ENCODE peak calls at places on chromosomes 3 and 15, in eight cellular contexts. One of them, this sample, is unnamed.

GRCh38 chr3:157261000-157261399 is 101.1 kb upstream of the CCNL1 start:
- DNase-seq in sigmoid colon: no peak
- DNase-seq in transverse colon: no peak
- DNase-seq in GM12891: no peak
- DNase-seq in GM12878: no peak
- DNase-seq in endothelial cell of umbilical vein: no peak
- DNase-seq in K562: no peak
- DNase-seq in HL-60: no peak
- DNase-seq in this sample: no peak

GRCh38 chr15:101161656-101162055 is 90.2 kb downstream of the CHSY1 start:
- DNase-seq in endothelial cell of umbilical vein: no peak
- DNase-seq in GM12878: no peak
- DNase-seq in GM12891: no peak
- DNase-seq in K562: no peak
- DNase-seq in transverse colon: no peak
- DNase-seq in HL-60: no peak
- DNase-seq in sigmoid colon: peak
- DNase-seq in this sample: no peak

GRCh38 chr15:76011611-76012010 is 613 bp downstream of the NRG4 start:
- DNase-seq in GM12878: no peak
- DNase-seq in endothelial cell of umbilical vein: no peak
- DNase-seq in K562: no peak
- DNase-seq in transverse colon: no peak
- DNase-seq in HL-60: no peak
- DNase-seq in sigmoid colon: no peak
- DNase-seq in GM12891: no peak
- DNase-seq in this sample: no peak

GRCh38 chr3:74546426-74546825 is 68.0 kb downstream of the CNTN3 start:
- DNase-seq in GM12891: no peak
- DNase-seq in K562: no peak
- DNase-seq in endothelial cell of umbilical vein: no peak
- DNase-seq in GM12878: no peak
- DNase-seq in transverse colon: no peak
- DNase-seq in HL-60: no peak
- DNase-seq in sigmoid colon: no peak
- DNase-seq in this sample: no peak

GRCh38 chr3:59422312-59422711 is 372.5 kb upstream of the CFAP20DC start:
- DNase-seq in K562: no peak
- DNase-seq in endothelial cell of umbilical vein: no peak
- DNase-seq in GM12878: no peak
- DNase-seq in GM12891: no peak
- DNase-seq in HL-60: no peak
- DNase-seq in sigmoid colon: no peak
- DNase-seq in transverse colon: no peak
- DNase-seq in this sample: no peak

GRCh38 chr3:8336456-8336855 is 165.2 kb upstream of the LMCD1 start:
- DNase-seq in GM12891: no peak
- DNase-seq in sigmoid colon: no peak
- DNase-seq in endothelial cell of umbilical vein: no peak
- DNase-seq in K562: peak
- DNase-seq in HL-60: no peak
- DNase-seq in transverse colon: no peak
- DNase-seq in GM12878: no peak
- DNase-seq in this sample: no peak

GRCh38 chr3:39284457-39284881 is 4.6 kb upstream of the CX3CR1 start:
- DNase-seq in HL-60: no peak
- DNase-seq in GM12891: no peak
- DNase-seq in transverse colon: no peak
- DNase-seq in K562: peak
- DNase-seq in GM12878: no peak
- DNase-seq in endothelial cell of umbilical vein: no peak
- DNase-seq in sigmoid colon: no peak
- DNase-seq in this sample: no peak

GRCh38 chr15:28947241-28947674 is 61.5 kb downstream of the APBA2 start:
- DNase-seq in K562: no peak
- DNase-seq in GM12891: no peak
- DNase-seq in GM12878: no peak
- DNase-seq in HL-60: no peak
- DNase-seq in sigmoid colon: peak
- DNase-seq in transverse colon: no peak
- DNase-seq in endothelial cell of umbilical vein: no peak
- DNase-seq in this sample: no peak

GRCh38 chr15:41919954-41920538 is 26.2 kb upstream of the SPTBN5 start:
- DNase-seq in GM12891: no peak
- DNase-seq in endothelial cell of umbilical vein: peak
- DNase-seq in sigmoid colon: no peak
- DNase-seq in GM12878: no peak
- DNase-seq in K562: no peak
- DNase-seq in transverse colon: no peak
- DNase-seq in HL-60: no peak
- DNase-seq in this sample: no peak

GRCh38 chr3:135596563-135596962 is 369.0 kb upstream of the PPP2R3A start:
- DNase-seq in GM12878: no peak
- DNase-seq in transverse colon: no peak
- DNase-seq in GM12891: no peak
- DNase-seq in HL-60: no peak
- DNase-seq in K562: no peak
- DNase-seq in sigmoid colon: no peak
- DNase-seq in endothelial cell of umbilical vein: no peak
- DNase-seq in this sample: no peak

GRCh38 chr3:52090620-52091468 is 34.5 kb upstream of the DUSP7 start:
- DNase-seq in GM12878: no peak
- DNase-seq in sigmoid colon: peak
- DNase-seq in endothelial cell of umbilical vein: no peak
- DNase-seq in transverse colon: no peak
- DNase-seq in GM12891: no peak
- DNase-seq in HL-60: no peak
- DNase-seq in K562: no peak
- DNase-seq in this sample: no peak

GRCh38 chr3:4804161-4805058 is 174.8 kb upstream of the BHLHE40 start:
- DNase-seq in sigmoid colon: no peak
- DNase-seq in HL-60: no peak
- DNase-seq in endothelial cell of umbilical vein: no peak
- DNase-seq in GM12878: no peak
- DNase-seq in transverse colon: no peak
- DNase-seq in GM12891: no peak
- DNase-seq in K562: no peak
- DNase-seq in this sample: no peak

GRCh38 chr3:71252466-71252865 is 331.1 kb downstream of the FOXP1 start:
- DNase-seq in transverse colon: no peak
- DNase-seq in GM12878: no peak
- DNase-seq in endothelial cell of umbilical vein: no peak
- DNase-seq in K562: no peak
- DNase-seq in sigmoid colon: no peak
- DNase-seq in GM12891: no peak
- DNase-seq in HL-60: no peak
- DNase-seq in this sample: no peak

GRCh38 chr3:16132190-16132589 is 42.3 kb upstream of the GALNT15 start:
- DNase-seq in GM12891: no peak
- DNase-seq in endothelial cell of umbilical vein: no peak
- DNase-seq in HL-60: no peak
- DNase-seq in transverse colon: no peak
- DNase-seq in sigmoid colon: no peak
- DNase-seq in GM12878: no peak
- DNase-seq in K562: no peak
- DNase-seq in this sample: no peak

GRCh38 chr15:57946491-57947048 is 118.9 kb downstream of the ALDH1A2 start:
- DNase-seq in HL-60: no peak
- DNase-seq in GM12891: no peak
- DNase-seq in K562: no peak
- DNase-seq in GM12878: no peak
- DNase-seq in transverse colon: no peak
- DNase-seq in sigmoid colon: no peak
- DNase-seq in endothelial cell of umbilical vein: no peak
- DNase-seq in this sample: no peak

GRCh38 chr3:141840737-141841544 is 35.5 kb upstream of the ATP1B3 start:
- DNase-seq in sigmoid colon: no peak
- DNase-seq in endothelial cell of umbilical vein: peak
- DNase-seq in GM12891: no peak
- DNase-seq in GM12878: no peak
- DNase-seq in K562: no peak
- DNase-seq in HL-60: no peak
- DNase-seq in transverse colon: no peak
- DNase-seq in this sample: no peak

GRCh38 chr15:52651868-52652267 is 27.3 kb downstream of the ATOSA start:
- DNase-seq in GM12891: no peak
- DNase-seq in endothelial cell of umbilical vein: peak
- DNase-seq in K562: peak
- DNase-seq in HL-60: peak
- DNase-seq in GM12878: no peak
- DNase-seq in sigmoid colon: peak
- DNase-seq in transverse colon: peak
- DNase-seq in this sample: peak

DNA sequence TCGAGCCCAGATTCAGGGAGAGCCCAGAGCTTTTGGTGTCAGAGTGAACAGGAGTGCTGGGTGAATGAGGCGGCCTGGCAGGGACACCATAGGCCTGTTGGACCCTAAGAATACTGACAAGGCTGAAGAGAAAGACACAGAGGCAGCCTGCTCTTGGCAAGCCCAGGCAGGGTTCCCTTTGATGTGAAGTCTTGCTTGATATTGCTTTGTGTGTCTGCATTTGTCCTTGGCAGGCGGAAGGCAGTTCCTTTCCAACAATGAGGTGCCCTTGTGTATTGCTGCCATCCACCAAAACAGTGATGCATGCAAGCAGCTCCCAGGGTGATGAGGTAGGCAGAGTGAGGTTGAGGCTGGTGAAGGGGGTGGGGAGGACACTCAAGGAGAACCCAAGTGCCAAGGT is 152.7 kb upstream of the TSC22D2 start:
- DNase-seq in GM12878: no peak
- DNase-seq in transverse colon: no peak
- DNase-seq in GM12891: no peak
- DNase-seq in HL-60: no peak
- DNase-seq in sigmoid colon: peak
- DNase-seq in endothelial cell of umbilical vein: no peak
- DNase-seq in K562: no peak
- DNase-seq in this sample: no peak
- TF ChIP-seq POLR2AphosphoS5 in GM12878: no peak
- TF ChIP-seq POLR2AphosphoS5 in transverse colon: no peak
- TF ChIP-seq POLR2AphosphoS5 in GM12891: no peak
- TF ChIP-seq POLR2AphosphoS5 in HL-60: no peak
- TF ChIP-seq POLR2AphosphoS5 in sigmoid colon: peak
- TF ChIP-seq POLR2AphosphoS5 in endothelial cell of umbilical vein: no peak
- TF ChIP-seq POLR2AphosphoS5 in K562: no peak
- TF ChIP-seq POLR2AphosphoS5 in this sample: no peak

GRCh38 chr15:31175484-31175883 is 74.0 kb upstream of the TRPM1 start:
- DNase-seq in GM12891: no peak
- DNase-seq in endothelial cell of umbilical vein: no peak
- DNase-seq in transverse colon: no peak
- DNase-seq in sigmoid colon: no peak
- DNase-seq in K562: no peak
- DNase-seq in GM12878: no peak
- DNase-seq in HL-60: no peak
- DNase-seq in this sample: no peak

GRCh38 chr15:31177936-31178335 is 76.4 kb upstream of the TRPM1 start:
- DNase-seq in endothelial cell of umbilical vein: no peak
- DNase-seq in GM12878: no peak
- DNase-seq in K562: no peak
- DNase-seq in sigmoid colon: no peak
- DNase-seq in transverse colon: no peak
- DNase-seq in GM12891: no peak
- DNase-seq in HL-60: no peak
- DNase-seq in this sample: no peak

GRCh38 chr15:31178705-31179104 is 77.2 kb upstream of the TRPM1 start:
- DNase-seq in K562: no peak
- DNase-seq in endothelial cell of umbilical vein: no peak
- DNase-seq in transverse colon: no peak
- DNase-seq in GM12891: no peak
- DNase-seq in HL-60: no peak
- DNase-seq in GM12878: no peak
- DNase-seq in sigmoid colon: no peak
- DNase-seq in this sample: no peak

GRCh38 chr15:31173790-31174450 is 72.4 kb upstream of the TRPM1 start:
- DNase-seq in HL-60: no peak
- DNase-seq in endothelial cell of umbilical vein: no peak
- DNase-seq in sigmoid colon: no peak
- DNase-seq in GM12891: no peak
- DNase-seq in transverse colon: no peak
- DNase-seq in K562: no peak
- DNase-seq in GM12878: no peak
- DNase-seq in this sample: no peak

DNA sequence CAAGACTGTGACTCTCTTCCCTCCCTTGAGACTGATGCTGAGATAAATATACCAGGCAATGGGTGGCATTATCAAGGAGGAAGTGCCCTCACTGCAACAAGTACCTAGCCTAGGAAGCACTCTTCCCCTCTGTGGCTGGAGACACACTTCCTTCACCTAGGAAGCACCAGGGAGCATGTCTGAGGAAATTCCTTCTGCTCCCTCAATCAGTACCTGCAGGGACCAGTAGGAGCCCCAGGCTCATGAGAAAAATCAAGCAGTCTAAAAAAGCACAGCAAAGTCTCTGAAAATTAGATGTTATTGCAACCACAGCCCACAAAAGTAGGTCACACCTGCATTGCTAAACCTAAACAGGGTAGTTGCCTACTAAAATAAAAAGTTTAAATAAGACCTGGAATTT is 78.2 kb upstream of the TRPM1 start:
- DNase-seq in GM12878: no peak
- DNase-seq in sigmoid colon: no peak
- DNase-seq in GM12891: no peak
- DNase-seq in endothelial cell of umbilical vein: no peak
- DNase-seq in transverse colon: no peak
- DNase-seq in K562: no peak
- DNase-seq in HL-60: no peak
- DNase-seq in this sample: no peak
- TF ChIP-seq POLR2AphosphoS5 in GM12878: no peak
- TF ChIP-seq POLR2AphosphoS5 in sigmoid colon: no peak
- TF ChIP-seq POLR2AphosphoS5 in GM12891: no peak
- TF ChIP-seq POLR2AphosphoS5 in endothelial cell of umbilical vein: no peak
- TF ChIP-seq POLR2AphosphoS5 in transverse colon: no peak
- TF ChIP-seq POLR2AphosphoS5 in K562: no peak
- TF ChIP-seq POLR2AphosphoS5 in HL-60: no peak
- TF ChIP-seq POLR2AphosphoS5 in this sample: no peak

GRCh38 chr15:88246666-88247446 is 9.7 kb downstream of the NTRK3 start:
- DNase-seq in sigmoid colon: peak
- DNase-seq in HL-60: peak
- DNase-seq in GM12891: peak
- DNase-seq in K562: peak
- DNase-seq in transverse colon: peak
- DNase-seq in GM12878: no peak
- DNase-seq in endothelial cell of umbilical vein: peak
- DNase-seq in this sample: no peak
- TF ChIP-seq POLR2AphosphoS5 in sigmoid colon: no peak
- TF ChIP-seq POLR2AphosphoS5 in HL-60: no peak
- TF ChIP-seq POLR2AphosphoS5 in GM12891: no peak
- TF ChIP-seq POLR2AphosphoS5 in K562: no peak
- TF ChIP-seq POLR2AphosphoS5 in transverse colon: no peak
- TF ChIP-seq POLR2AphosphoS5 in GM12878: no peak
- TF ChIP-seq POLR2AphosphoS5 in endothelial cell of umbilical vein: no peak
- TF ChIP-seq POLR2AphosphoS5 in this sample: no peak

DNA sequence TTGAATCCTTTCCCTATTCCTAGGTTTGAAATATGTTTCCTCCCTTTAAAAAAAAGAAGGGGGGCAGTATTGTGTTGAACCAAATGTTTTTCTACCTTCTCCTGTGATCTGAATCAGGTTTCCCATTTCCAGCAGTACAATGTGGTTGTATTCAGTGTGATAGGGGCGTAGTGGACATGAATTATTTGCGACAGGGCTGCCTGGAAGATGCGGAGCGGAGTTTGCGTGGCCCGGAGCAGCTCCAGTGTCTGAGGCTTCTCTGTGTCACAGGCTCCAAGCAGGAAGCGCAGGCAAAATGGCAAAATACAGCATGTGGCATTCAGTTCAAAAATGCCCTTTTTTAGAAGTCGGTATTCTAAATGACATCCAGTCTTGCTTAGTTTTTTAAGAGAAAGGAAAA is 154.4 kb downstream of the PGPEP1L start:
- DNase-seq in transverse colon: peak
- DNase-seq in HL-60: peak
- DNase-seq in K562: peak
- DNase-seq in GM12878: peak
- DNase-seq in sigmoid colon: peak
- DNase-seq in GM12891: peak
- DNase-seq in endothelial cell of umbilical vein: peak
- DNase-seq in this sample: no peak
- TF ChIP-seq POLR2AphosphoS5 in transverse colon: peak
- TF ChIP-seq POLR2AphosphoS5 in HL-60: peak
- TF ChIP-seq POLR2AphosphoS5 in K562: no peak
- TF ChIP-seq POLR2AphosphoS5 in GM12878: no peak
- TF ChIP-seq POLR2AphosphoS5 in sigmoid colon: peak
- TF ChIP-seq POLR2AphosphoS5 in GM12891: no peak
- TF ChIP-seq POLR2AphosphoS5 in endothelial cell of umbilical vein: no peak
- TF ChIP-seq POLR2AphosphoS5 in this sample: no peak

This sample was measured in SK-N-MC.